ENCODE peak calls at places on chromosomes 2 and 18, in four cellular contexts. D is IMR-90, L is fibroblast of lung, N is breast epithelium. S is an unnamed sample.

GRCh38 chr2:189826039-189826438 is 41.8 kb downstream of the PMS1 start:
- DNase-seq in D (no peak), L (no peak), N (no peak), S (no peak)

GRCh38 chr2:227388537-227389011 is 825 bp upstream of the SCYGR1 start:
- DNase-seq in L (peak), D (peak), N (no peak), S (no peak)

GRCh38 chr18:23422751-23423418 is 30.2 kb upstream of the RIOK3 start:
- DNase-seq in L (peak), D (peak), N (no peak), S (peak)

GRCh38 chr2:222358876-222359275 is 60.1 kb upstream of the PAX3 start:
- DNase-seq in D (no peak), N (no peak), L (peak), S (no peak)

GRCh38 chr18:62018761-62019041 is 125.9 kb upstream of the RNF152 start:
- DNase-seq in D (no peak), N (no peak), L (peak), S (no peak)

GRCh38 chr2:99811544-99811943 is 321.7 kb upstream of the REV1 start:
- DNase-seq in L (peak), N (no peak), D (peak), S (no peak)

GRCh38 chr2:111176867-111177266 is 56.2 kb downstream of the BCL2L11 start:
- DNase-seq in N (no peak), L (no peak), D (no peak), S (no peak)

GRCh38 chr2:191030521-191031154 is 16.7 kb upstream of the STAT1 start:
- DNase-seq in L (peak), D (peak), N (no peak), S (no peak)

GRCh38 chr2:9207641-9208301 is 1.2 kb downstream of the ASAP2 start:
- DNase-seq in D (no peak), L (no peak), N (no peak), S (no peak)

GRCh38 chr2:241073166-241074064 is 28.7 kb downstream of the MTERF4 start:
- DNase-seq in D (no peak), L (no peak), N (no peak), S (no peak)

GRCh38 chr18:24914148-24914525 is 437.8 kb downstream of the ZNF521 start:
- DNase-seq in N (no peak), D (no peak), L (no peak), S (no peak)

GRCh38 chr18:40094441-40094840 is 1860.6 kb upstream of the PIK3C3 start:
- DNase-seq in N (no peak), D (no peak), L (peak), S (no peak)

GRCh38 chr2:149160701-149161217 is 122.3 kb downstream of the LYPD6B start:
- DNase-seq in N (no peak), L (peak), D (no peak), S (no peak)

GRCh38 chr18:75289762-75290161 is 79.2 kb downstream of the TSHZ1 start:
- DNase-seq in N (no peak), L (no peak), D (no peak), S (no peak)

GRCh38 chr2:223641062-223641461 is 38.9 kb upstream of the SCG2 start:
- DNase-seq in D (peak), L (no peak), N (no peak), S (no peak)

GRCh38 chr18:23209031-23209430 is 73.7 kb downstream of the CABLES1 start:
- DNase-seq in L (peak), D (peak), N (no peak), S (no peak)

GRCh38 chr18:14928396-14928795 is 180.4 kb downstream of the ANKRD30B start:
- DNase-seq in N (peak), L (no peak), D (no peak), S (no peak)

GRCh38 chr2:70831861-70832260 is 3.8 kb downstream of the CD207 start:
- DNase-seq in N (no peak), L (no peak), D (no peak), S (no peak)

GRCh38 chr2:200408428-200409311 is 101.2 kb downstream of the KCTD18 start:
- DNase-seq in D (peak), L (peak), N (no peak), S (no peak)

GRCh38 chr18:50057009-50057408 is 137.9 kb downstream of the MYO5B start:
- DNase-seq in L (no peak), D (no peak), N (no peak), S (no peak)

GRCh38 chr2:47403829-47404228 is 873 bp downstream of the MSH2 start:
- DNase-seq in L (no peak), D (peak), N (peak), S (no peak)

GRCh38 chr2:240511351-240512108 is 46.3 kb downstream of the ANKMY1 start:
- DNase-seq in N (peak), D (no peak), L (no peak), S (no peak)

GRCh38 chr2:220553150-220553549 is 925.7 kb downstream of the SLC4A3 start:
- DNase-seq in N (no peak), D (peak), L (peak), S (no peak)

GRCh38 chr2:46029332-46029811 is 267.8 kb upstream of the EPAS1 start:
- DNase-seq in D (peak), N (no peak), L (peak), S (no peak)

GRCh38 chr18:76506974-76507764 is 12.1 kb upstream of the ZNF516 start:
- DNase-seq in D (no peak), L (no peak), N (no peak), S (no peak)

GRCh38 chr2:41993086-41993812 is 54.6 kb upstream of the PKDCC start:
- DNase-seq in L (no peak), N (no peak), D (no peak), S (no peak)

GRCh38 chr18:57432118-57432517 is 3.1 kb upstream of the ONECUT2 start:
- DNase-seq in N (no peak), D (no peak), L (no peak), S (no peak)

GRCh38 chr2:241153616-241154015 is 3.3 kb downstream of the PPP1R7 start:
- DNase-seq in D (peak), N (no peak), L (peak), S (no peak)

GRCh38 chr2:218146056-218146455 is 20.2 kb downstream of the CXCR2 start:
- DNase-seq in L (no peak), D (peak), N (no peak), S (no peak)

GRCh38 chr2:62219407-62220159 is 23.7 kb downstream of the B3GNT2 start:
- DNase-seq in D (no peak), N (no peak), L (no peak), S (no peak)

GRCh38 chr18:69400253-69400975 is at the start of gene DOK6:
- DNase-seq in N (peak), D (peak), L (peak), S (peak)

GRCh38 chr18:69401475-69402218 is 959 bp downstream of the DOK6 start:
- DNase-seq in N (no peak), D (peak), L (peak), S (peak)

GRCh38 chr18:69399253-69399652 is 1.4 kb upstream of the DOK6 start:
- DNase-seq in N (no peak), D (no peak), L (no peak), S (no peak)

GRCh38 chr18:69400976-69401474 is 337 bp downstream of the DOK6 start:
- DNase-seq in D (peak), N (peak), L (peak), S (peak)

DNA sequence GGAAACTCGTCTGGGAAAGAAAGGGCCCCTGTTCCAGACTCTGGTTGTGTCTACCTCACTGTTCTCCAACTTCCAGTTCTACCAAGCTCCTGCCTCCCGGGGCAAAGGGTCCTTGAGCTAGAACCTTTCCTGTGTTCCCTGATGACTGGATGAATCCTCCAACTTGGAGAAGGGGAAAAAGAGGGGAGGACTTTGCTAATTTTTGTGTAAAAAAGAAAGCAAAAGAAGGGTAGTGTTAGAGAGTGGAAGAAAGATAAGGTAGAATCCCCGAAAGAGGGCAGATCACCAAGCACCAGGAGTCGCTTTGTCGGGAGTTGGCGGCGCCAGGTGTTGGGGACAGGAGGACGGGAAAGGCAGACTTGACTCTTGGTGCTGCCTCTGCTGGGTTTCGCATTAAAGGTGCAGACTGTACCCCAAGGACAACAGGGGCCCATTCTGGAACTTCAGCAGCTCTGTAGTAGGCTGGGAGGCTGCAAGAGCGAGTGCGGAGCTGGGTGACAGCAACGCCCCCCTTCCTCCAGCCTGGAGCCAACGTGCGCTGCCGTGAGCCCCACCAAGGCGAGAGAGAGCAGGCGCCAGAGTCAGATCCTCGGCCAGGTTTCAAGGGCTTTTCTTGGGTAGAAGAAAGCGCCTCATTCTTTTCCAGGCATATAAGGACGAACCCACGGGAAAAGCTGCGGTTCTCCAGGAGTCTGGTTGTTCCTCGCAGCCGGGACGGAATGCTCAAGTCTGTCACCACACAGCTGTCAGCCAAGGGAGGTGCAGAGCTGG is 1.7 kb downstream of the DOK6 start:
- DNase-seq in L (peak), N (no peak), D (no peak), S (no peak)
- H3K4me3 ChIP-seq in L (peak), N (peak), D (peak), S (no peak)

GRCh38 chr2:226123307-226123706 is 676.3 kb downstream of the IRS1 start:
- DNase-seq in N (no peak), D (no peak), L (peak), S (no peak)
- H3K27ac ChIP-seq in N (peak), D (no peak), L (no peak), S (no peak)

GRCh38 chr2:204886713-204887112 is 341.4 kb downstream of the PARD3B start:
- DNase-seq in N (no peak), D (no peak), L (no peak), S (no peak)

GRCh38 chr2:204877691-204878090 is 332.4 kb downstream of the PARD3B start:
- DNase-seq in N (no peak), D (no peak), L (no peak), S (no peak)

GRCh38 chr2:204885747-204886146 is 340.5 kb downstream of the PARD3B start:
- DNase-seq in D (no peak), L (no peak), N (no peak), S (no peak)

GRCh38 chr2:204880928-204881327 is 335.7 kb downstream of the PARD3B start:
- DNase-seq in D (no peak), N (no peak), L (no peak), S (no peak)

DNA sequence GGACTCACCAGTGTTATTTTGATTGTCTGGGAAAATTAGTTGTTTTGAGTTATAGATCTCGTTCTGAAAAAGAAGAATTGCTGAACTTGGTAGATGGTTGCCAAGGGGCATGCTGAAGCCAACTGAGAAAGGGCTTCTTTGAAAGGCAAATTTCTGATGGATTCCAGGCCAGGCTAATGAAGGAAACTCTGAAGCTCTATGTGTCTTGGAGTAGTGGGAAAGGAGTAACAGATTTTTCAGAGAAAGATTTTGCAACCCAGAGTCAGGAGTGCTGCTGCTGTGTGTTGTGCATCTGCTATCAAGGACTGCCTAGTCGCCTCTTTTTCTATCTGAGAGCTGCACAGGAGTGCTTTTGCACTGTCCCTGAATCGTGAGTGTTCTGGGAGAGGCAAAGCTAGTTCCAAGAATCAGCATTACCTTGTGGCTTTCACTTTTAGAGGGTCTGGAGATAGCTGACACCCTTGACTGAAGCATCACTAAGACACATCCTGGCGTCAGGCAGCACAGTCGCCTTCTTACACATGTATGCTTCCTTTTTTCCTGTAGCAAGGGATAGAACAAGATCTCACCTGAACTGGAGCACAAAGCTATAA is 336.3 kb downstream of the PARD3B start:
- DNase-seq in N (no peak), L (no peak), D (no peak), S (no peak)
- H3K4me3 ChIP-seq in N (no peak), L (no peak), D (no peak), S (no peak)

GRCh38 chr2:207128867-207129266 is 36.9 kb downstream of the KLF7 start:
- DNase-seq in D (no peak), N (no peak), L (no peak), S (no peak)
- H3K27ac ChIP-seq in D (no peak), N (no peak), L (no peak), S (peak)

DNA sequence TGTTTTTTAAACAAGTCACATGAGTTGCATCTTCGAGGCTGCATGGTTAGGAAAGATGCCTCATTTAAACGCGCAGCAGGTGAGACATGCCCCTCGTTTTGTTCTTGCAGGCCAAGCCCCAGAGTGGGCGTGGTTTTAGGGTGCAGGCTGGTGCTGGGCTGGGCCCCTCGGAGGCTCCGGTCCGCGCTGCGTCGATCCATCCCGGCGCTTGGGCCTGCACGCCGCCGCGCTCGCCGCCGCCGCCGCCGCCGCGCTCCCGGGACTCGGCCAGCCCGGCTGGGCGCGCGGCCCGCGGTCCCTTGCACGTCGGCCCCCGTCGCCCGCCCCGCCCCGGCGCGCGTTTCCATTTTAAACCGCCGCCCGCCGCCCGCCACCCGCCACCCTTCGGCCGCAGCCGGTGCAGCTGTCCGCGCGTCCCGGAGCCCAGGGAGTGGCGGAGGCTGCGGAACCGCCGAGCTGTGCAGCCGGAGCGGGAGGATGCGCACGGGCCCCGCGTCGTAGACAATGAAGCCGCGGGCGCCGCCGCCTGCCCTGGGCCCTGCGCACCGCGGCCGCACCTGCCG is 175.5 kb downstream of the AGAP1 start:
- DNase-seq in D (peak), L (peak), N (no peak), S (no peak)
- H3K4me3 ChIP-seq in D (peak), L (no peak), N (peak), S (peak)

GRCh38 chr2:197674546-197674945 is 841 bp downstream of the RFTN2 start:
- DNase-seq in D (peak), L (peak), N (no peak), S (no peak)
- H3K27ac ChIP-seq in D (peak), L (no peak), N (no peak), S (no peak)

GRCh38 chr2:152200101-152200500 is 24.5 kb upstream of the STAM2 start:
- DNase-seq in N (no peak), D (peak), L (peak), S (no peak)

GRCh38 chr2:152201466-152201830 is 25.9 kb upstream of the STAM2 start:
- DNase-seq in N (no peak), L (peak), D (no peak), S (no peak)

GRCh38 chr2:152198499-152198898 is 22.9 kb upstream of the STAM2 start:
- DNase-seq in D (no peak), L (no peak), N (no peak), S (no peak)

GRCh38 chr2:152200562-152201465 is 25.3 kb upstream of the STAM2 start:
- DNase-seq in D (peak), N (no peak), L (peak), S (peak)
- H3K4me3 ChIP-seq in D (no peak), N (no peak), L (no peak), S (no peak)

GRCh38 chr18:13614701-13615288 is 111.6 kb downstream of the FAM210A start:
- DNase-seq in L (no peak), D (no peak), N (no peak), S (no peak)

GRCh38 chr18:13616041-13616440 is 110.3 kb downstream of the FAM210A start:
- DNase-seq in N (no peak), L (no peak), D (no peak), S (no peak)

GRCh38 chr18:13614318-13614643 is 112.1 kb downstream of the FAM210A start:
- DNase-seq in N (no peak), L (no peak), D (no peak), S (no peak)

GRCh38 chr18:13616525-13617035 is 109.8 kb downstream of the FAM210A start:
- DNase-seq in N (no peak), D (no peak), L (no peak), S (no peak)

DNA sequence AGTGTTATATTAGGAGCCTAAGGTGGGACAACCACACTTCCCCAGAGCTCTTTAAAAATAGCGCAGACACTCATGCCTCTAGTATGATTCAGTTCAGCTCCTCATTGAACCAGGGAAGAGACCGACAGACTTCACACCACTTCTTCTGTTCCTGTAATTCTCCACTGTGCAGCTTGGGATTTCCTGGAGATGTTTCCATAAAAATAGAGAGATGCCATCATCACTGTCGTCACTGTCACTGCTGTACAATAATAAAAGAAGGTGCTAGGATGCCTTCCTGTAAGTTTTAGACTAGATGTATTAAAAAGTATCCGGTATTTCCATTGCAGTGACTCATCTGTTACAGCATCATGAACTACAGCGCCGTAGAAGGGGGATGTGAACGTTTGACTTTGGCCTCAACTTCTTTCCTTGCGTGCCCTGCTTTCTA is 110.9 kb downstream of the FAM210A start:
- DNase-seq in L (peak), N (no peak), D (no peak), S (no peak)
- H3K27ac ChIP-seq in L (no peak), N (no peak), D (no peak), S (no peak)